ENCODE peak calls at places on chromosomes 13 and 19, in eight cellular contexts. L, Y, E, H, T, M, U and S are unnamed samples. For H3K4me1, the result is how much of the 10 kb centered on the place peaks cover.

GRCh38 chr13:42373048-42373812 is 101.3 kb downstream of the AKAP11 start:
- DNase-seq in L (no peak), Y (no peak), E (no peak), H (no peak), T (no peak), M (no peak), U (no peak), S (no peak)

GRCh38 chr13:74024856-74025255 is 109.3 kb downstream of the KLF12 start:
- DNase-seq in L (no peak), Y (no peak), E (no peak), H (no peak), T (peak), M (no peak), U (no peak), S (no peak)

GRCh38 chr13:72728290-72728605 is 525 bp downstream of the BORA start:
- DNase-seq in L (no peak), Y (no peak), E (no peak), H (no peak), T (no peak), M (no peak), U (no peak), S (no peak)

GRCh38 chr19:58380037-58380735 is 644 bp downstream of the ZNF837 start:
- DNase-seq in L (no peak), Y (no peak), E (no peak), H (no peak), T (no peak), M (no peak), U (no peak), S (no peak)

GRCh38 chr13:44140146-44140545 is 233.5 kb upstream of the SERP2 start:
- DNase-seq in L (no peak), Y (no peak), E (no peak), H (no peak), T (peak), M (no peak), U (no peak), S (peak)

GRCh38 chr13:29858667-29859066 is 8.2 kb upstream of the UBL3 start:
- DNase-seq in L (no peak), Y (no peak), E (no peak), H (no peak), T (no peak), M (no peak), U (no peak), S (no peak)

GRCh38 chr19:42185281-42185680 is 32.2 kb downstream of the DEDD2 start:
- DNase-seq in L (no peak), Y (no peak), E (no peak), H (no peak), T (no peak), M (no peak), U (no peak), S (no peak)

GRCh38 chr19:58035863-58036262 is 2.0 kb downstream of the ZSCAN1 start:
- DNase-seq in L (no peak), Y (no peak), E (no peak), H (no peak), T (no peak), M (no peak), U (no peak), S (no peak)

GRCh38 chr19:33416307-33417215 is 43.1 kb downstream of the CEBPG start:
- DNase-seq in L (peak), Y (peak), E (peak), H (peak), T (peak), M (peak), U (no peak), S (peak)

GRCh38 chr19:56917998-56918397 is 77.5 kb upstream of the PEG3 start:
- DNase-seq in L (no peak), Y (no peak), E (no peak), H (no peak), T (no peak), M (no peak), U (no peak), S (no peak)

GRCh38 chr19:535017-535835 is 3.7 kb downstream of the CDC34 start:
- DNase-seq in L (no peak), Y (no peak), E (peak), H (no peak), T (no peak), M (no peak), U (no peak), S (no peak)

GRCh38 chr13:49026851-49027250 is 51.1 kb downstream of the FNDC3A start:
- DNase-seq in L (no peak), Y (no peak), E (no peak), H (no peak), T (no peak), M (no peak), U (no peak), S (no peak)

GRCh38 chr13:32153056-32153455 is 121.5 kb downstream of the FRY start:
- DNase-seq in L (no peak), Y (no peak), E (no peak), H (no peak), T (no peak), M (no peak), U (no peak), S (no peak)

GRCh38 chr13:51047434-51048165 is 63.5 kb downstream of the C13orf42 start:
- DNase-seq in L (no peak), Y (no peak), E (no peak), H (no peak), T (no peak), M (no peak), U (no peak), S (no peak)

GRCh38 chr19:17755977-17756670 is 4.8 kb downstream of the FCHO1 start:
- DNase-seq in L (no peak), Y (no peak), E (peak), H (no peak), T (peak), M (no peak), U (no peak), S (peak)

GRCh38 chr13:109678459-109678858 is 107.9 kb downstream of the IRS2 start:
- DNase-seq in L (no peak), Y (no peak), E (no peak), H (no peak), T (no peak), M (no peak), U (no peak), S (no peak)

GRCh38 chr13:106522898-106523525 is 12.4 kb downstream of the EFNB2 start:
- DNase-seq in L (no peak), Y (no peak), E (no peak), H (no peak), T (no peak), M (no peak), U (no peak), S (peak)

GRCh38 chr13:39603424-39603947 is 493 bp upstream of the LHFPL6 start:
- DNase-seq in L (no peak), Y (no peak), E (no peak), H (peak), T (peak), M (peak), U (no peak), S (no peak)

GRCh38 chr13:24280722-24281121 is 28.7 kb upstream of the C1QTNF9 start:
- DNase-seq in L (no peak), Y (no peak), E (no peak), H (no peak), T (no peak), M (no peak), U (no peak), S (no peak)

GRCh38 chr13:76968041-76968440 is 19.7 kb downstream of the ACOD1 start:
- DNase-seq in L (no peak), Y (no peak), E (no peak), H (no peak), T (no peak), M (no peak), U (no peak), S (no peak)

GRCh38 chr19:21638776-21639175 is 128.6 kb downstream of the ZNF100 start:
- DNase-seq in L (no peak), Y (no peak), E (no peak), H (no peak), T (no peak), M (no peak), U (no peak), S (no peak)

GRCh38 chr13:22569830-22570229 is 610.9 kb upstream of the SGCG start:
- DNase-seq in L (no peak), Y (no peak), E (no peak), H (no peak), T (no peak), M (no peak), U (no peak), S (no peak)

GRCh38 chr13:98174321-98174720 is 2.7 kb downstream of the RNF113B start:
- DNase-seq in L (no peak), Y (no peak), E (no peak), H (no peak), T (no peak), M (no peak), U (no peak), S (no peak)

GRCh38 chr13:33262069-33262487 is 23.5 kb downstream of the STARD13 start:
- DNase-seq in L (no peak), Y (no peak), E (no peak), H (no peak), T (peak), M (peak), U (no peak), S (peak)

GRCh38 chr13:21676611-21677021 is 5.7 kb downstream of the FGF9 start:
- DNase-seq in L (no peak), Y (no peak), E (peak), H (no peak), T (peak), M (no peak), U (no peak), S (peak)

GRCh38 chr19:19552811-19553210 is 14.7 kb downstream of the CILP2 start:
- DNase-seq in L (no peak), Y (no peak), E (no peak), H (no peak), T (peak), M (no peak), U (no peak), S (no peak)

GRCh38 chr13:61162636-61163035 is 253.0 kb downstream of the PCDH20 start:
- DNase-seq in L (no peak), Y (no peak), E (no peak), H (no peak), T (no peak), M (no peak), U (no peak), S (no peak)

GRCh38 chr19:16886305-16886880 is 2.4 kb upstream of the F2RL3 start:
- DNase-seq in L (peak), Y (peak), E (peak), H (peak), T (peak), M (peak), U (no peak), S (no peak)

GRCh38 chr19:35236638-35237400 is 8.3 kb upstream of the FAM187B start:
- DNase-seq in L (no peak), Y (no peak), E (no peak), H (no peak), T (no peak), M (no peak), U (no peak), S (no peak)

GRCh38 chr19:35264281-35265125 is 4.3 kb upstream of the USF2 start:
- DNase-seq in L (no peak), Y (peak), E (peak), H (no peak), T (no peak), M (peak), U (peak), S (no peak)

GRCh38 chr19:48500830-48501445 is 10.7 kb downstream of the LMTK3 start:
- DNase-seq in L (no peak), Y (no peak), E (peak), H (no peak), T (no peak), M (no peak), U (peak), S (no peak)

GRCh38 chr19:46000497-46001246 is 5.4 kb downstream of the CCDC61 start:
- DNase-seq in L (no peak), Y (peak), E (peak), H (no peak), T (peak), M (no peak), U (no peak), S (peak)

GRCh38 chr13:103873725-103874124 is 807.5 kb upstream of the SLC10A2 start:
- DNase-seq in L (no peak), Y (no peak), E (no peak), H (no peak), T (no peak), M (no peak), U (no peak), S (no peak)

GRCh38 chr19:8324186-8325050 is 3.1 kb downstream of the RPS28 start:
- DNase-seq in L (no peak), Y (no peak), E (peak), H (peak), T (no peak), M (peak), U (no peak), S (no peak)

GRCh38 chr13:48263196-48263595 is 30.2 kb downstream of the ITM2B start:
- DNase-seq in L (no peak), Y (no peak), E (no peak), H (no peak), T (no peak), M (no peak), U (no peak), S (no peak)

GRCh38 chr19:14563590-14563926 is 8.3 kb downstream of the NDUFB7 start:
- DNase-seq in L (no peak), Y (no peak), E (no peak), H (no peak), T (no peak), M (no peak), U (no peak), S (no peak)

GRCh38 chr19:7673995-7674667 is 2.8 kb upstream of the MCEMP1 start:
- DNase-seq in L (peak), Y (no peak), E (peak), H (peak), T (peak), M (no peak), U (peak), S (peak)

GRCh38 chr13:111281751-111282311 is 38.6 kb upstream of the TEX29 start:
- DNase-seq in L (no peak), Y (no peak), E (no peak), H (peak), T (no peak), M (no peak), U (no peak), S (no peak)

DNA sequence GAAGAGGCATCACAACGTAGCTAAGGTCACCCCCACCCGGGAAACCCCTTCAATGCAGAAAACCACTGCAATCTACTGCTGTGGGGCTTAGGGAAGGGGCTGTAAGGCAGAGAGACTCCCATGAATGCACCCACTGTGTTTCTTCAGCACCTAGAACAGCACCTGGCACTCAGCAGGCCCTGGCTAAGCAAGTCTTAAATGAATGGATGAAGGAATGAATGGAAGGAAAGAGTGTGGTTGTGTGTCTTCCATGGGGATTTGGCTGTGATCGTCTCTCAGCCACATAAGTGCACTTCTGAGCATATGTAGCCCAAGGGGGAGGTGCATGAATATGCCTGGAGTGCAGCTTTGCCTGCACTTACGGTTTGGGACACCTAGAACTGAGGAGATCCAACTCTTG is 2.9 kb downstream of the CCDC159 start:
- DNase-seq in L (no peak), Y (no peak), E (no peak), H (no peak), T (no peak), M (no peak), U (no peak), S (no peak)
- H3K4me1 ChIP-seq in L (under half), Y (under half), E (under half), H (under half), T (under half), M (under half), U (under half), S (under half)

GRCh38 chr19:38402967-38403674 is at the start of gene FAM98C:
- DNase-seq in L (peak), Y (peak), E (peak), H (peak), T (peak), M (peak), U (peak), S (peak)
- H3K27ac ChIP-seq in L (peak), Y (peak), E (peak), H (peak), T (peak), M (peak), U (peak), S (peak)

DNA sequence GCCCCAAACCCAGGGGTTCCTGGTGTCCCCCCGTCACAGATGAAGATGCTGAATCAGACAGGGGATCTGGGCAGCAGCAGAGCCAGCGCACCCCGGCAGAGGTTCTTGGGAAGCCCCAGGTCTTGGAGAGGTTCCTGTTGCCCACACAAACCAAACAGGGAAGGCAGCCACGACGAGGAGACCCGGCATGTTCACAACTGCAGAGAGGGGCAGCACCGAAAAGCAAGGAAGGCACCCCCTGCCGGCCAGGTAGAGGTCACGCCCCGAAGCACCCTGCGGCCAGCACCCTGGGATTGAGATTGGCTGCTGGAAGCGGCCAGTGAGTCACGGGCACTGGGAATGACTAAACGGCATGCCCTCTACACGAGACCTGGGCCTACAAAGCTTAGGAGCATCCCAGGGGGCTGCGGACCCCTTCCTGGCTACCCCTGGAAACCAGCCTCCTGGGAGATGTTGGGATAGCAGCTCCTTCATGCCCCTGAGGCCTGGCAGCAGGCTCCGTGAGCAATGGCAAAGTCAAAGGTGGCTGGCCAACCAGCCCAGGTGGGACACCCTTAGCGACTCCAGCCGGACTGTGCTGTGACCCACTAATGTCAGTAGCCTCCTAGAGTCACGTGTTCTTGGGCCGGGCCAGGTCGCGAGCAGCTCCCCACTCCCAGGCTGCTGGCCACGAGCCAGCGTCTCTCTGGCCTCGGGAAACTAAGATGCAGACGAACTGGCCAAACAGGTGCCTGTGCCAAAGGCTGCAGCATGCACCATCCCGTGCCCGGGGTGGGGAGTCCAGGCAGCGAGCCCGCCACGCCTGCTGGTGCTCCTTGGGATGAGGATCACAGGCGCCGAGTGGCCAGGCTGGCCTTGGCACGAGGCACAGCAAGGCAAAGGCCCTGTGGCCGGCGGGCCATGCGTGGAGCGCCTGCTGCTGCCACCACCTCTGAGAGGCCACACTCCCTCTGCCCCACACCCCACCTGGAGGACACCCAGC is 43.2 kb downstream of the MLLT1 start:
- DNase-seq in L (no peak), Y (peak), E (peak), H (no peak), T (no peak), M (no peak), U (no peak), S (peak)
- H3K4me1 ChIP-seq in L (half or more), Y (under half), E (half or more), H (half or more), T (under half), M (under half), U (under half), S (under half)

DNA sequence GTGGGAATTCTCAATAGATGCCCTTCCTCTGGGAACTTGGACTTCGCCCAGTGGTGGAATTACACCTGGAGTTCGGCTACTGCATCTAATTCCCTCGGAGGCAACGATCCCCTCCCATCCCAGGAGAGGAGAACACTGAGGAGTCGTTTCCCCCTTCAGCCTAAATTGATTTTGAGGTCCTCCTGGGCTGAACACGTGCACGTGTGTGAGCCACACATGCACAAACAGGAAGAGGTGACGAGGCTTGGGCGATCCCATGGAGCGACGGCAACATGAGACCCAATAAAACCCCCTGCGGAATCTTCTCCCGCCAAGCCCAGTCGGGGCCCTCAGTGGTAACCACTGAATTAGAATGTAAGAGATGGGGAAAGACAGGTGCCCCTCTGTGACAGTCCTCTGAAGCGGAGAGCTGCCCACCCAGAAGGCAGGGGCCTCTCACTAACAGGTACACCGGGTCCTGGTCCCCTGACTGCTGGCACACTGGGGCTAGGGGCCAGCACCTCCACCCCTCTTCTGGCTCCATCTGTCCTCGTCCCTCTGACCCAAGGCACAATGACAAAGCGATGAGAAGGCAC is 4.5 kb downstream of the MLLT1 start:
- DNase-seq in L (no peak), Y (no peak), E (no peak), H (no peak), T (no peak), M (no peak), U (no peak), S (no peak)
- H3K27ac ChIP-seq in L (peak), Y (peak), E (peak), H (peak), T (peak), M (peak), U (peak), S (no peak)

GRCh38 chr19:29672319-29672932 is 7.2 kb downstream of the PLEKHF1 start:
- DNase-seq in L (no peak), Y (no peak), E (no peak), H (no peak), T (no peak), M (no peak), U (peak), S (no peak)
- H3K4me1 ChIP-seq in L (half or more), Y (under half), E (half or more), H (half or more), T (under half), M (under half), U (under half), S (under half)

DNA sequence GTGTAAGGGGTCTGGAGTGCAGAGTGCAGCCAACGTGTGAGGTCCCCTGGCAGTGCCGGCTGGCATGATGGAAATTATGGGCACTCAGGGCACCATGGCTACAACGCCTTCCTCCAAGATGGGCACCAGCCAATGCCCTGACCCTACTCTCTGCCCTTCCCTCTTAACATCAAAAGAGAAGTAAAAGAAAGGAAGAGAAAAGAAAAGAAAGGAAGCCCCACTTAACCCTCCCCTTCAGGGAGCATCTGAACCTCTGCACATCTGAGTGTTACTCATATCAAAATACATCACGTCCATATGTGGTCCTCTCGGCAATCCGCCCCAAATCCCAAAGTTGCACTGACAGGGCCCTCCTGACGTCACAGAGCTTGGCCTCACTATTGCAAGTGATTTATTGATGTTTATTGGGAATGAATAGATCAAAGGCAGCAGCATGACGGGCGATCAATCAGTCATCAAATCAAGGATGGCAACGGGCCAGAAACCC is 1.4 kb downstream of the TSHZ3 start:
- DNase-seq in L (peak), Y (no peak), E (no peak), H (no peak), T (no peak), M (peak), U (no peak), S (no peak)
- H3K27ac ChIP-seq in L (peak), Y (no peak), E (no peak), H (peak), T (no peak), M (peak), U (peak), S (no peak)

GRCh38 chr19:2551172-2551863 is 75.4 kb downstream of the GADD45B start:
- DNase-seq in L (no peak), Y (no peak), E (no peak), H (no peak), T (no peak), M (no peak), U (peak), S (no peak)
- H3K4me1 ChIP-seq in L (half or more), Y (under half), E (under half), H (under half), T (under half), M (under half), U (under half), S (under half)

GRCh38 chr13:99663185-99663825 is 162.0 kb downstream of the TM9SF2 start:
- DNase-seq in L (no peak), Y (no peak), E (no peak), H (no peak), T (no peak), M (no peak), U (no peak), S (no peak)
- H3K27ac ChIP-seq in L (no peak), Y (no peak), E (no peak), H (no peak), T (no peak), M (no peak), U (no peak), S (no peak)

GRCh38 chr13:114106991-114107685 is 25.3 kb downstream of the RASA3 start:
- DNase-seq in L (no peak), Y (no peak), E (peak), H (no peak), T (no peak), M (peak), U (peak), S (no peak)
- H3K4me1 ChIP-seq in L (half or more), Y (under half), E (under half), H (under half), T (under half), M (under half), U (under half), S (under half)